ENCODE peak calls at places on chromosome 11, in four cellular contexts. N is A549, X is HepG2, V is WTC11. H is an unnamed sample.

GRCh38 chr11:78841451-78842060 is 266.9 kb upstream of the NARS2 start:
- DNase-seq in X (no peak), N (no peak), V (peak), H (no peak)

GRCh38 chr11:78228467-78228866 is 39.7 kb downstream of the USP35 start:
- DNase-seq in N (peak), V (no peak), X (peak), H (peak)

GRCh38 chr11:15663778-15664218 is 549.1 kb downstream of the INSC start:
- DNase-seq in N (no peak), V (peak), X (no peak), H (no peak)

GRCh38 chr11:76564400-76564799 is 106.1 kb downstream of the LRRC32 start:
- DNase-seq in N (no peak), X (no peak), V (no peak), H (no peak)

GRCh38 chr11:79438631-79439429 is 2.0 kb downstream of the TENM4 start:
- DNase-seq in X (no peak), N (no peak), V (peak), H (no peak)

GRCh38 chr11:78224906-78225420 is 36.2 kb downstream of the USP35 start:
- DNase-seq in V (no peak), N (no peak), X (no peak), H (no peak)

GRCh38 chr11:96339704-96340554 is 3.1 kb downstream of the MAML2 start:
- DNase-seq in X (no peak), V (no peak), N (no peak), H (no peak)

GRCh38 chr11:127862406-127862805 is 725.0 kb downstream of the ETS1 start:
- DNase-seq in X (no peak), N (no peak), V (no peak), H (no peak)

GRCh38 chr11:120327311-120327710 is 2.2 kb downstream of the TLCD5 start:
- DNase-seq in N (no peak), V (no peak), X (no peak), H (no peak)

GRCh38 chr11:113363406-113363805 is 24.2 kb upstream of the ANKK1 start:
- DNase-seq in N (no peak), X (no peak), V (no peak), H (no peak)

GRCh38 chr11:47711816-47712215 is 3.4 kb downstream of the AGBL2 start:
- DNase-seq in V (no peak), X (no peak), N (no peak), H (no peak)

GRCh38 chr11:112343368-112344039 is 82.8 kb upstream of the PLET1 start:
- DNase-seq in N (no peak), X (no peak), V (no peak), H (no peak)

GRCh38 chr11:58059011-58059358 is 28.2 kb downstream of the OR6Q1 start:
- DNase-seq in V (no peak), N (no peak), X (peak), H (no peak)

GRCh38 chr11:76918941-76919386 is 58.2 kb downstream of the ACER3 start:
- DNase-seq in N (peak), X (peak), V (no peak), H (peak)

GRCh38 chr11:35151896-35152295 is 12.9 kb downstream of the CD44 start:
- DNase-seq in N (no peak), X (no peak), V (peak), H (no peak)

GRCh38 chr11:118666331-118666730 is 13.1 kb downstream of the TREH start:
- DNase-seq in V (no peak), X (no peak), N (no peak), H (no peak)

GRCh38 chr11:1870721-1871466 is 18.0 kb downstream of the LSP1 start:
- DNase-seq in N (no peak), X (no peak), V (no peak), H (peak)

GRCh38 chr11:109984634-109985289 is 108.4 kb upstream of the ZC3H12C start:
- DNase-seq in V (no peak), N (no peak), X (no peak), H (no peak)

GRCh38 chr11:77113382-77114088 is 10.9 kb downstream of the OMP start:
- DNase-seq in V (peak), N (peak), X (no peak), H (peak)

GRCh38 chr11:87473174-87473573 is 435.4 kb downstream of the TMEM135 start:
- DNase-seq in V (no peak), N (no peak), X (no peak), H (no peak)

GRCh38 chr11:29452131-29452530 is 564.7 kb downstream of the KCNA4 start:
- DNase-seq in V (no peak), N (no peak), X (no peak), H (no peak)

GRCh38 chr11:71940561-71941219 is 11.8 kb downstream of the RNF121 start:
- DNase-seq in V (no peak), N (no peak), X (no peak), H (no peak)

GRCh38 chr11:93773045-93773477 is 11.0 kb upstream of the MED17 start:
- DNase-seq in N (no peak), V (peak), X (peak), H (no peak)

GRCh38 chr11:113411536-113411935 is 24.0 kb downstream of the ANKK1 start:
- DNase-seq in N (no peak), X (no peak), V (no peak), H (no peak)

GRCh38 chr11:6667733-6668374 is 12.2 kb upstream of the DCHS1 start:
- DNase-seq in V (no peak), X (peak), N (no peak), H (peak)

GRCh38 chr11:128536521-128536920 is 50.8 kb downstream of the ETS1 start:
- DNase-seq in V (no peak), N (no peak), X (no peak), H (no peak)

GRCh38 chr11:134759855-134760254 is 347.8 kb upstream of the B3GAT1 start:
- DNase-seq in V (no peak), N (no peak), X (no peak), H (no peak)

GRCh38 chr11:126431401-126432064 is 76.0 kb downstream of the ST3GAL4 start:
- DNase-seq in N (peak), X (peak), V (no peak), H (no peak)

GRCh38 chr11:42170601-42171000 is 711.1 kb upstream of the LRRC4C start:
- DNase-seq in X (no peak), V (no peak), N (no peak), H (no peak)

GRCh38 chr11:119093666-119093950 is 8.0 kb downstream of the DPAGT1 start:
- DNase-seq in X (no peak), N (no peak), V (no peak), H (no peak)

GRCh38 chr11:69436041-69436982 is 45.2 kb upstream of the LINC01488 start:
- DNase-seq in X (no peak), N (no peak), V (no peak), H (no peak)

GRCh38 chr11:17822021-17822781 is 87.6 kb downstream of the KCNC1 start:
- DNase-seq in X (no peak), V (no peak), N (no peak), H (no peak)

GRCh38 chr11:8719260-8720190 is 36.9 kb downstream of the RPL27A start:
- DNase-seq in V (no peak), N (peak), X (peak), H (no peak)

DNA sequence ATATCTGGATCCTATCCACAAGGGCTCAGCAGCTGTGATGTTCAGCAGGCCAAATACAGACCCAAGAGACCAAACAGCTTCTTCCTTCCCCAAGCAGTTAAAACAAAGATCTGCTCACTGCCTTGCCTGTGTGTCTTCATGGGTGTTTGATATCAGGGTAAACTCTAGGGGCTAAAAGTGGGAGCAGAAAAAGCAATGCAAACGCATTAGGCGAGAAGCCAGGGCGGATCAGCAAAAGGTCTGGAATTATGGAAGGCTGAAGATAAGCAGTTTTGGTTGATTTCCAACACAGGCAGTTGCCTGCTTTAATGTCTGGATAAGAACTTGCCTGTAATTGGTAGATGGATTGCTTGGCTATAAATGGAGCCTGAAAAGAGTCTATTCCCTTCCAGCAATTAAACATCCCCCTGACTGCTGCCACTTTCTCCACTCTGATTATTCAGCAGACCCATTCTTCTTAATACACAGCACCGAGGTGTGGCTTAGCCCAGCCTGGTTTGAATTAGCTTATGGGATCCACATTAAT is 126.3 kb downstream of the COMMD9 start:
- DNase-seq in X (no peak), N (no peak), V (no peak), H (no peak)
- TF ChIP-seq NR3C1 in X (no peak), N (no peak), V (no peak), H (no peak)

GRCh38 chr11:73894725-73895335 is 18.0 kb downstream of the PAAF1 start:
- DNase-seq in N (no peak), V (no peak), X (no peak), H (no peak)
- TF ChIP-seq NR3C1 in N (no peak), V (no peak), X (no peak), H (no peak)

GRCh38 chr11:295351-296205 is 3.7 kb downstream of the IFITM5 start:
- DNase-seq in N (no peak), V (peak), X (no peak), H (no peak)

GRCh38 chr11:296976-297665 is 2.2 kb downstream of the IFITM5 start:
- DNase-seq in V (peak), N (no peak), X (no peak), H (no peak)

GRCh38 chr11:294795-295194 is 4.5 kb downstream of the IFITM5 start:
- DNase-seq in X (no peak), N (no peak), V (no peak), H (no peak)

GRCh38 chr11:297666-298405 is 1.5 kb downstream of the IFITM5 start:
- DNase-seq in X (peak), V (peak), N (no peak), H (peak)

GRCh38 chr11:296206-296975 is 2.9 kb downstream of the IFITM5 start:
- DNase-seq in X (no peak), V (peak), N (no peak), H (no peak)
- TF ChIP-seq NR3C1 in X (no peak), V (no peak), N (no peak), H (no peak)

GRCh38 chr11:100753144-100753543 is 66.1 kb downstream of the ARHGAP42 start:
- DNase-seq in V (peak), N (no peak), X (no peak), H (no peak)
- TF ChIP-seq NR3C1 in V (no peak), N (no peak), X (no peak), H (no peak)

GRCh38 chr11:66160709-66161108 is 90.6 kb downstream of the PACS1 start:
- DNase-seq in V (no peak), N (no peak), X (no peak), H (no peak)

GRCh38 chr11:66158156-66158555 is 88.1 kb downstream of the PACS1 start:
- DNase-seq in X (no peak), N (no peak), V (no peak), H (no peak)

GRCh38 chr11:66157182-66157864 is 87.3 kb downstream of the PACS1 start:
- DNase-seq in N (no peak), V (no peak), X (no peak), H (peak)

GRCh38 chr11:66155387-66156073 is 85.5 kb downstream of the PACS1 start:
- DNase-seq in V (no peak), X (no peak), N (no peak), H (no peak)

DNA sequence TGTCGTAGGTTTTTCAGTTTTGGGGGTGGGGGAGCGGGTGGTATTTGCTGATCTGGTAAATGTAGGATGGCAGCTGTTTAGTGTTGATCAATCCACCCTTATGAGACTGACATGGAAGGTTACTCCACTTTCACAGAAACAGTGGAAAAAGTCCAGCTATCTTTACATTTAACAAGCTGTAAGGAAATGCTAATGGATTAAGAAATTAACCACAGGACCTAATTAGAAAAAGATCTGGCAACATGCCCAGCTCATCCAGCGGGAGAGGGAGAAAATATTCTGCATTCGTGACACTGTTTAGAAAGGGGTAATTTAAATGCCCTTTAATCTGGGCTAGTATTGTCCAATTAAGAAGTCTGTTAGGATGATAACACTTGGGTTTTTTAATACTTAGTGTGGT is 89.5 kb downstream of the PACS1 start:
- DNase-seq in V (no peak), X (no peak), N (no peak), H (no peak)
- TF ChIP-seq NR3C1 in V (no peak), X (no peak), N (no peak), H (no peak)

DNA sequence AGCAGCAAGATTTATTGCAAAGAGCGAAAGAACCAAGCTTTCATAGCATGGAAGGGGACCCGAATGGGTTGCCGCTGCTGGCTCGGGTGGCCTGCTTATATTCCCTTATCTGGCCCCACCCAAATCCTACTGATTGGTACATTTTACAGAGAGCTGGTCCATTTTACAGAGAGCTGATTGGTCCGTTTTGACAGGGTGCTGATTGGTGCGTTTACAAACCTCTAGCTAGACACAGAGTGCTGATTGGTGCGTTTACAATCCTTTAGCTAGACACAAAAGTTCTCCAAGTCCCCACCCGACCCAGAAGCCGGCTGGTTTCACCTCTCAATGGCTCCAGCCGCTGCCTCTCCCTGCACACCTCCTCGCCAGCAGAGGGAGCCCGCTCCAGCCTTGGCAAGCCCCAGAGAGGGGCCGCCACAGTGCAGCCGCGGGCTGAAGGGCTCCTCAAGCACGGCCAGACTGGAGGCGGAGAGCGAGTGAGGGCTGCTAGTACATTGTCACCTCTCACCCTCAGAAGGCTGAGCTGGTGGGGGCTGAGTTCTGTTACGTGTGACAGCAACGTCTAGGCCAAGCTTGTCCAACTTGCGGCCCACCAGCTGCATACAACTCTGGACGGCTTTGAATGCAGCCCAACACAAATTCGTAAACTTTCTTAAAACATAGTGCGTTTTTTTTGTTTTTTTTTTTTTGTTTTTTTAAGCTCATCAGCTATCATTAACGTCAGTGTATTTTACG is 8.7 kb downstream of the PTH start:
- DNase-seq in X (peak), N (peak), V (peak), H (peak)
- TF ChIP-seq NR3C1 in X (no peak), N (no peak), V (no peak), H (no peak)